ENCODE peak calls at places on chromosomes 5 and 9, in four cellular contexts. P is PC-3, X is keratinocyte, S is GM12865. B is an unnamed sample.

GRCh38 chr5:167898361-167899042 is 392.9 kb upstream of the WWC1 start:
- DNase-seq in S (no peak), P (no peak), X (no peak), B (no peak)

GRCh38 chr9:75891277-75892167 is 1.0 kb downstream of the PCSK5 start:
- DNase-seq in P (no peak), X (no peak), S (no peak), B (peak)

GRCh38 chr9:19252174-19252884 is 21.8 kb downstream of the DENND4C start:
- DNase-seq in X (no peak), S (no peak), P (no peak), B (no peak)

GRCh38 chr9:105436753-105437152 is 11.1 kb upstream of the FSD1L start:
- DNase-seq in S (no peak), P (no peak), X (no peak), B (no peak)

GRCh38 chr5:162567644-162568043 is 500.1 kb downstream of the GABRG2 start:
- DNase-seq in P (no peak), S (no peak), X (no peak), B (no peak)

GRCh38 chr9:94630833-94631232 is 8.5 kb downstream of the FBP1 start:
- DNase-seq in S (no peak), P (peak), X (peak), B (no peak)

GRCh38 chr5:139335811-139336210 is 5.8 kb upstream of the PAIP2 start:
- DNase-seq in S (no peak), X (no peak), P (no peak), B (no peak)

GRCh38 chr5:89816038-89816437 is 593.5 kb downstream of the CETN3 start:
- DNase-seq in P (no peak), S (peak), X (no peak), B (no peak)

GRCh38 chr9:94869415-94869838 is 142.9 kb downstream of the AOPEP start:
- DNase-seq in P (peak), S (no peak), X (no peak), B (no peak)

DNA sequence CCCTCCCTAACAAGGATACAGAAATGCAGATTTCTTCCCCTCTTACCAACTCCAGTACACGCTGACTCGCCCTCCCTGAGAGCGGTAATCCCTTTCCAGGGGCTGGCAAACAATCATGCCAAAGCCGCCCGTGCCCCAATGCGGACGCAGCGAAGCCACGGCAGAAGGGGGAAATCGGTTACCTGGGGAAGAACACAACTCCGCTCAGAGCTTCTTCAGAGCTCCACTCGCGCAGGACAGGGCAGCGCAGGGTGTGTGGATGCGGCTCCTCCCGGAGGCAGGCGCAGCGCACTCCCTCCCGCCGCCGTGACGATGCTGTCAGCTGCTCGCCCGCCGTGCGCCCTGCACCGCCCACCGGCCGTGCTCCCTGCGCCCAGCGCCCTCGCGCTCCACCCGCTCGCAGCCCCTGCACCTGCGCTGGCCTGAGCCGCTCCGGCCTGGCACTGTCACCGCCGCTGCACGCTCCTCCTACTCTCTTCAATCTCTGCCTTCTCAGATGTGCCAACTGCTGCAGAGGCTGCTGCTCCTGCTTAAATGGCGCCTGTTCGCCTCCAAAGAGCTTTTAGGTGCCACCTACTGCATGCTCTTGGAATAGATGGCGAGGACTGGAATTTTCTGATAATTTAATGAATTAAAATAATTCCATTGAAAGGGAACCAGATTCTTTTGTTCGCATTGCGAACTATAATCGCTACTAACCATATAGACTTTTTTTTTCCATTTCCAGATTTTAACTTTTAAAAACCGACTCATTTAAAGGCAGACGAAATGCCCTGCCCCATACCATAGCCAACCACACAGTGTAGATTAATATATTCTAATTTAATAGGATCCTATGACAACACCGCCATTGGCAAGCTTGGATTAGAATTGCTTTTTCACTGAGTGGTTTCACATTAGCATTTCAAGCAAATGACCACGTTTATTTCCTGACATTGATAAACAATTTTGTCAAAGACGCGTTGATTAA is at the start of gene DIRAS2:
- DNase-seq in P (peak), X (no peak), S (peak), B (peak)
- TF ChIP-seq CTCF in P (peak), X (peak), S (no peak), B (peak)

DNA sequence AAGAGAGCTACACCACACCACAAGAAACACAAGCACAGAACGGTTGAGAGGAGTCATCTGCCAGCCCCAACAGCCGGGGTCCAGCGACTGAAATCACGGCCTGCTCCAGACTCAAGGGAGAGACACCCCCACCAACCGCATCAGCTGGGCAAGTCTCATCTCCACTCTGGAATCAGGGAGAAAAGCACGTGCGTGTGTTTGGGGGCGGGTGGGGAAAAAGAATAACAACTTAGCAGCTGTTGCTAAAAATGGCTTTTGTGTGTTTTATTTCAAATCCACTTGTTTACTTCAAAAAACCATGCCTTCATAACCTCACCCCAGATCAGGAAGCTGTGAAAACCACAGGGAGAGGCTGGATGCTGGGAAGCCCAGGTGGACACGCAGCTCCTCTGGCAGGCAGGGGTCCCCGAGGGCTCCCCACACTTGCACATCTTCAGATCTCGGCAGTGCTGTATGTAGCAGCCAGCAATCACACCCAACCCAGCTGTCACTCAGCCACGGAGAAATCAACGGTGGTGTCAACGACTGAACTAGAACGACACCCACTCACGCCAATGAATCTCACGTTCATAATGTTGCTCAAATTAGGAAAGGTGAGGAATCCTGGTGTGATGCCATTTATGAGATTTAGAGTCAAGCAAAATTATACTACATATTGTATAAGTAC is 19.0 kb downstream of the PNPLA7 start:
- DNase-seq in X (no peak), P (no peak), S (no peak), B (no peak)
- TF ChIP-seq CTCF in X (no peak), P (no peak), S (no peak), B (no peak)

GRCh38 chr5:37837101-37838032 is 2.5 kb downstream of the GDNF start:
- DNase-seq in X (no peak), P (peak), S (peak), B (peak)

GRCh38 chr5:37839441-37840035 is 303 bp downstream of the GDNF start:
- DNase-seq in S (peak), X (no peak), P (peak), B (peak)

GRCh38 chr5:37838933-37839341 is 904 bp downstream of the GDNF start:
- DNase-seq in S (no peak), P (no peak), X (no peak), B (no peak)

GRCh38 chr5:37836173-37837100 is 3.4 kb downstream of the GDNF start:
- DNase-seq in S (no peak), X (no peak), P (peak), B (no peak)

DNA sequence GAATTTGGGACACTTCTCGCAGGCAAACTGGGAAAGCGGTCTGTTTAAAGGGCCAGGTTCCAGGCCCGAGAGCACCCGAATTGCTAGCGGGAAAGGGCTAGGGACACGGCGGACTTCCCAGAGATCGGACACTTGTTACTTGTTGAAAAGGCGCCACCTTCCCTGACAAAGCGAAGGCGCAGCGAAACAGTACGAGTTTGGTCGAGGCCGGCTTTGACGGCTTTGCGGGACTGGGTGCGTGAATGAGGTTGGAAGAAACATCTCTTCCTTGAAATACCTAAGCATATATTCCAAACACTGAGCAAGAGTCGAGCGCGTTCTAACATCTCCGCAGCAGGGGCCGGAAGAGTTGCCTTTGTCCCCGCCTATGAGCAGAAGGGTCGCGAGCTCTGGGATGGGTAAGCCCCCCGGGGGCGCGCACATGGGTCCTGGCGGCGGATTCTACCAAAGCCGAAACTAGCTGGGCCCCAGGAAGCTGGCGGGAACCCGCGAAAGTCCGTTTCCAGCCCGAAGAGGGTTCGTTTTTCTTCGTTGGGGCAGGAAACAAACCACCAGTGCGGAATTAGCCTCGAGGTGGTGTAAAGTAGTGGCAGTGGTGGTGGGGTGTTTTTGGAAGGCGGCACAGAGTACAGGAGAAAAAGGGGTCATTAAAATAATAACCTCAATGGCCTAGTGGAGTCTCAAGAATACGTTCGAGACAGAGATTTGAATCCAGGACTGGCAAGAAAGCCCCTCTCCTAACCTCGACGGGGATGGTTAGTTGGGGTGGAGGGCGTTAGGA is 1.5 kb downstream of the GDNF start:
- DNase-seq in P (peak), X (no peak), S (no peak), B (no peak)
- TF ChIP-seq CTCF in P (peak), X (peak), S (no peak), B (peak)

DNA sequence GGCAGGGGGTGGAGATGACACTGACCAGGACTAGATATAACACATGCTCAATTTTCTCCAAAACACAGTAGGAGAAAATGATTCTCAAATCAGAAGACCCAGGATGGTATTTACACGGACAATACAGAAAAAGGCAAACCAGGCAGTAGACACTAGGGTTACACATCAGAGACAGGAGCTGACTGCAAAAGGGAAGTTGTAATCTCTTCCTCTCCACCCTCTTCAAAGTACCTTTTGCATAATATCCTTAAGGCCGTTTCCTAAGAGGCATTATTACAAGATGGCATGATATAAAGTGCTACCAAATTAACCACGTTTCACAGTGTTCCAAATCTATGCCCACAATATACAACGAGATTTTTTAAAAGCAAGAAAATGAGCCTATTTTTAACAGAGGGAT is 39.2 kb downstream of the YIPF5 start:
- DNase-seq in X (no peak), P (no peak), S (no peak), B (no peak)
- TF ChIP-seq CTCF in X (no peak), P (no peak), S (no peak), B (no peak)

GRCh38 chr5:149869266-149869875 is 75.2 kb downstream of the PDE6A start:
- DNase-seq in P (no peak), S (no peak), X (no peak), B (no peak)
- TF ChIP-seq CTCF in P (no peak), S (no peak), X (no peak), B (no peak)

DNA sequence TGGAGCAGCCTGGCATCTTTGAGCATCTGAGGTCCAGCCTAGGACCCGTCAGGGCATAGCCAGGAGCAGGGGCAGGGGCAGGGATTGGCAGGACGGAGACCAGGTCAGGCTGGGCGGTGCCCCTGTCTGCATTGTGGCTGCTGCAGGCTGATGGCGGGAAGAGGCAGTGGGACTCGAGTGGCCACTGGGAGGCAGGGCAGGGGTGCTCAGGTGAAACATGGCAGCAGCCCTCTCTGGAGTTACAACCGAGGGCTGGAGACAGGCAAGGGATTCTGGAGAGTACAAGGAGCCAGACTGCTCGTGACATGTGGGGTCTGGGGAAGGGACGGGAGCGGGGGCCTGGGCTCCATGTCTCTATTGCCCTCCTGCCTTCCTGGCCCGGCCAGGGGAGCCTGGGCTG is 97.4 kb upstream of the RAPGEF1 start:
- DNase-seq in X (no peak), P (peak), S (no peak), B (no peak)
- TF ChIP-seq CTCF in X (peak), P (peak), S (peak), B (peak)

GRCh38 chr5:115979628-115980041 is 17.4 kb downstream of the LVRN start:
- DNase-seq in P (no peak), X (no peak), S (no peak), B (no peak)
- TF ChIP-seq CTCF in P (no peak), X (no peak), S (no peak), B (no peak)

GRCh38 chr5:136066705-136067271 is 38.0 kb downstream of the TGFBI start:
- DNase-seq in S (no peak), X (no peak), P (no peak), B (peak)
- TF ChIP-seq CTCF in S (no peak), X (peak), P (no peak), B (no peak)

GRCh38 chr9:127829205-127829935 is 25.1 kb downstream of the ENG start:
- DNase-seq in S (no peak), P (no peak), X (no peak), B (no peak)

GRCh38 chr9:127826253-127826913 is 23.7 kb downstream of the FPGS start:
- DNase-seq in X (no peak), P (no peak), S (no peak), B (no peak)

GRCh38 chr9:127825319-127826051 is 22.8 kb downstream of the FPGS start:
- DNase-seq in P (no peak), S (no peak), X (no peak), B (no peak)

GRCh38 chr9:127832248-127832647 is 22.2 kb downstream of the ENG start:
- DNase-seq in S (no peak), P (no peak), X (no peak), B (no peak)

DNA sequence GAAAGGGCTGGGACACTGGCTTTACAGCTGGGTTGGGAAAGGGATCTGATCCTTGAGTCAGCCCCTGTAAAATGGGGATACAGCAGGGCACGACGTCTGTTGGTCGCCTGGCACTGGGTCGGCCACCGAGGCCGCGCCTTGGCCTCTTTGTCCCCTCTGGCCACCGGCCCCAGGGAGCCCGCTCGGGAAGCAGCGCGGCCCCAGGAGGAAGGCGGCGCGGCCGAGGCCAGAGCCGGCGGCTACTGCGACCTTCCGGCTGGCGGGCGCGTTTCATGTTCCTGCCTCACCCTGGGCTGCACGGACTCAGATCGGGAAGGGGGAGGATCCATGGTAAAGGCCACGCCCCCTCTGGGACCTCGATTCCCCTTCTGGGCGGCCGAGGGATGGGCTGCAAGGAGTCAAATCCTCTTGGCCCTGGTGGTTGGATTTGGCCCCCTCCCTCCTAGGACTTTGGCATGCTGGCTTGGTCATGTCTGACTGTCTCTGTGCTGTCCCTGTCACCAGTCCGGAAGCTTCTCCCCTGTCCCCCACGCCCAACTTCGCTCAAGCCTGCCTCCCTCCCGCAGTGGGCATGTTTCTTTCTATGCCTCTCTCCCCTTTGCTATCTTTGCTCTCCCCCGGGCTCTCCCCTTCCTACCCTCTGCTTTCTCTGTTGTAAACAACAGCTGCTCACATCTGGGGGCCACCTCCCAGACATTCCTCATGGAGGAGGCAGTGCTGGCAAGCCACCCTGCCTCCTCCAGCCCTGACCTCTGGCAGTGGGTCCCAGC is 25.8 kb downstream of the FPGS start:
- DNase-seq in P (peak), S (no peak), X (no peak), B (peak)
- TF ChIP-seq CTCF in P (no peak), S (no peak), X (no peak), B (peak)